ENCODE peak calls at places on chromosomes 2 and 18, in seven cellular contexts. Q is cardiac fibroblast, E is heart left ventricle, A is fibroblast of mammary gland, D is heart right ventricle, I is right lobe of liver, P is adrenal gland. C is an unnamed sample.

GRCh38 chr2:222424729-222425671 is 657 bp downstream of the SGPP2 start:
- DNase-seq in Q (no peak), A (no peak), P (peak), D (no peak), I (peak), E (no peak), C (no peak)

GRCh38 chr2:241454837-241455485 is 53.4 kb downstream of the STK25 start:
- DNase-seq in I (no peak), D (no peak), Q (peak), P (no peak), E (no peak), A (peak), C (no peak)

GRCh38 chr2:26407517-26407916 is 5.8 kb downstream of the DRC1 start:
- DNase-seq in A (no peak), P (no peak), I (no peak), Q (no peak), E (no peak), D (no peak), C (no peak)

GRCh38 chr18:46723856-46724415 is 32.9 kb downstream of the ST8SIA5 start:
- DNase-seq in Q (no peak), A (no peak), P (no peak), I (no peak), D (no peak), E (no peak), C (no peak)

GRCh38 chr18:37665346-37665745 is 99.7 kb upstream of the CELF4 start:
- DNase-seq in I (no peak), A (no peak), D (no peak), E (no peak), P (no peak), Q (no peak), C (no peak)

GRCh38 chr2:2703792-2704191 is 372.7 kb upstream of the MYT1L start:
- DNase-seq in I (no peak), D (no peak), P (no peak), E (no peak), Q (no peak), A (no peak), C (no peak)

GRCh38 chr2:69893684-69894481 is at the start of gene SNRNP27:
- DNase-seq in E (peak), D (peak), I (peak), A (peak), Q (peak), P (peak), C (peak)

GRCh38 chr2:46954951-46955571 is 39.5 kb upstream of the MCFD2 start:
- DNase-seq in E (peak), P (peak), I (peak), Q (peak), A (peak), D (peak), C (peak)

GRCh38 chr2:184137955-184138354 is 460.4 kb upstream of the ZNF804A start:
- DNase-seq in E (no peak), I (no peak), D (no peak), A (no peak), Q (no peak), P (no peak), C (no peak)

GRCh38 chr2:105929506-105929905 is 184.8 kb downstream of the NCK2 start:
- DNase-seq in D (no peak), Q (peak), P (no peak), A (peak), E (no peak), I (no peak), C (no peak)

GRCh38 chr2:45176399-45176798 is 167.1 kb upstream of the SIX2 start:
- DNase-seq in A (peak), Q (no peak), P (no peak), D (no peak), E (no peak), I (no peak), C (no peak)

GRCh38 chr2:228556707-228557106 is 375.2 kb upstream of the SPHKAP start:
- DNase-seq in Q (peak), I (no peak), A (peak), D (no peak), P (peak), E (no peak), C (peak)

GRCh38 chr2:65198737-65199136 is 28.9 kb upstream of the ACTR2 start:
- DNase-seq in P (peak), I (no peak), Q (peak), A (peak), D (peak), E (peak), C (no peak)

GRCh38 chr18:10032331-10032979 is 118.6 kb downstream of the VAPA start:
- DNase-seq in I (peak), D (no peak), A (no peak), Q (no peak), P (peak), E (no peak), C (no peak)

GRCh38 chr2:128286011-128286721 is 32.5 kb downstream of the HS6ST1 start:
- DNase-seq in D (no peak), A (no peak), P (peak), I (peak), E (no peak), Q (no peak), C (no peak)

GRCh38 chr18:60413944-60414547 is 41.5 kb upstream of the MC4R start:
- DNase-seq in I (no peak), A (peak), D (no peak), E (no peak), P (no peak), Q (no peak), C (no peak)

GRCh38 chr18:8603663-8604520 is 5.3 kb upstream of the RAB12 start:
- DNase-seq in A (no peak), D (no peak), Q (no peak), P (no peak), E (no peak), I (no peak), C (no peak)

GRCh38 chr2:120880381-120880780 is 144.7 kb downstream of the GLI2 start:
- DNase-seq in I (no peak), A (no peak), E (no peak), Q (no peak), P (no peak), D (no peak), C (peak)

GRCh38 chr2:44351676-44352075 is 9.6 kb downstream of the PREPL start:
- DNase-seq in Q (peak), E (no peak), D (no peak), A (no peak), I (no peak), P (no peak), C (no peak)

DNA sequence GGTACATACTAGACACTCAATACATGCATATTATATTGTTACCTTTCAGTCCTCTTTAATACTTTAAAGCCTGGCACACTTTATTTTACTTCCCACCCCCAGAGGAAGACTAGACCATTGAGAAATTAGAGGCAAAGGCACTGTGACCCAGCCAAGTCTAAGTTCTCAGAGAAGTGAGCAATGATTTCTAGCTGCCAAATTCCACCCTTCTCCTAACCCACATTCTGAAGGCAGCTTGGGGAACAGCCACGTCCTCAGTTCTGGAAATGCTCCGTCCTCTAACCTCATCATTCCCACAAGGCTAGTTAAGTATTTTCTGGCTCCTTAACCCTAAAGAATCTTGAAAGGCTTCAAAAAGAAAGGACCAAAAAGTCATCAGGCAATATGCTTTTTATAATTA is 86.6 kb downstream of the COL5A2 start:
- DNase-seq in Q (peak), I (no peak), E (peak), D (peak), P (peak), A (peak), C (peak)
- H3K4me3 ChIP-seq in Q (no peak), I (no peak), E (no peak), D (no peak), P (no peak), A (no peak), C (no peak)

DNA sequence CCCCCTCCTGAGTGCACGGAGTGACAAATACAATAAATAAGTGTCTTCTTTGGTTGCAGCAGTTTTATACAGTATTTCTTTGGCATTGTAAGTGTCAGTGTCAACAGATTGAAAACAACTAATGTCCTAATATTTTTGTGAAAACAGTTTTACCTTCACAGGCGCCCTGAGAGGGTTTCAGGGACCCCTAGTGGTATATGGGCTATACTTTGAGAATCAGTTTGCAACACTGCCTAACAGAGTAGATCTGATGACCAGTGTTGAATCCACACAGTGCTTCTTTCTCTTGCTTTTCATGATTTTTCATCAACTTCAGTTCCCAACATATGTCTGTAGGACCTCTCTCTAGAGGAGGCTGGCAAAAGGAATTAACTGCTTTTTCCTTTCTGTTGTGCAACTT is 162.2 kb downstream of the PRPF40A start:
- DNase-seq in A (peak), Q (peak), P (no peak), I (no peak), D (no peak), E (no peak), C (peak)
- TF ChIP-seq CTCF in A (peak), Q (peak), P (no peak), I (no peak), D (no peak), E (no peak), C (peak)

GRCh38 chr18:77124452-77124922 is 8.1 kb downstream of the MBP start:
- DNase-seq in A (no peak), I (no peak), P (no peak), Q (no peak), D (no peak), E (no peak), C (peak)
- H3K4me3 ChIP-seq in A (no peak), I (no peak), P (no peak), Q (no peak), D (no peak), E (no peak), C (no peak)

DNA sequence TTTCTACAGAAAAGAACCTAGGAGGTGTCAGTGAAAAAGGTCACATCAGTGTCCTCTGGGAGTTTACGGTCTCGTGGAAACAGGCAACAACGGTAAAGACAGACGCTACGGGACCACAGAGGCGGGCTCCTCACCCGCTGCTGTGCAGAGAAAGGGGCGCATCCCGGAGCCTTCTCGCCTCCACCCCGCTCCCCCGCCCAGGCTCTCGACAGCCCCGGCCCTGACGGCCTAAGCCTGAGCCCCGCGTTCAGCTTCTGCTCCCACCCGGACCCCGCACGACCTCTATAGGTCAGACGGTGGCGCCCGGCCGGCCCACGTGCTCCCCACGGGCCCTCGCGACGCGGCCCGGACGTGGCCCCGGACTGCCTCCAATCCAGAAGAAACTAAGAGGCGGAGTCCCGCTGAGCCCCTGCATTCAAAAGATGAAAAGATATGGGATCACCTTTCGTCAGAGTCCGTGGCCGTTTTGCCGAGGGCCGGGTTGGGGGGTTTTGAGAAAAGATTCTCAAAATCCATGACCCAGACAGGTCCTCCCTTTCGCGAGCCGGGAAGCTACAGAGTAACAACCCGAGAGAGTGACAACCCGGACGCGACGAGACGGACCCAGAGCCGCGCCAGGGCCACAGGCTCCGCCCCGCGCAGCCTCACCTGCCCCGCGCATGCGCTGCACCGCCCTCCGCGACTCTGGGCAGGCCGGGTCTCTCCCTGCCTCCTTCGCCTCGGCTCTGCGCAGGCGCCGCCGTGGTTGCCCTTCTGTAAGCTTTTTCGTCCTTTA is at the start of gene ZC3H8:
- DNase-seq in A (peak), E (peak), D (peak), I (peak), P (peak), Q (peak), C (peak)
- TF ChIP-seq CTCF in A (no peak), E (peak), D (no peak), I (no peak), P (peak), Q (no peak), C (no peak)

DNA sequence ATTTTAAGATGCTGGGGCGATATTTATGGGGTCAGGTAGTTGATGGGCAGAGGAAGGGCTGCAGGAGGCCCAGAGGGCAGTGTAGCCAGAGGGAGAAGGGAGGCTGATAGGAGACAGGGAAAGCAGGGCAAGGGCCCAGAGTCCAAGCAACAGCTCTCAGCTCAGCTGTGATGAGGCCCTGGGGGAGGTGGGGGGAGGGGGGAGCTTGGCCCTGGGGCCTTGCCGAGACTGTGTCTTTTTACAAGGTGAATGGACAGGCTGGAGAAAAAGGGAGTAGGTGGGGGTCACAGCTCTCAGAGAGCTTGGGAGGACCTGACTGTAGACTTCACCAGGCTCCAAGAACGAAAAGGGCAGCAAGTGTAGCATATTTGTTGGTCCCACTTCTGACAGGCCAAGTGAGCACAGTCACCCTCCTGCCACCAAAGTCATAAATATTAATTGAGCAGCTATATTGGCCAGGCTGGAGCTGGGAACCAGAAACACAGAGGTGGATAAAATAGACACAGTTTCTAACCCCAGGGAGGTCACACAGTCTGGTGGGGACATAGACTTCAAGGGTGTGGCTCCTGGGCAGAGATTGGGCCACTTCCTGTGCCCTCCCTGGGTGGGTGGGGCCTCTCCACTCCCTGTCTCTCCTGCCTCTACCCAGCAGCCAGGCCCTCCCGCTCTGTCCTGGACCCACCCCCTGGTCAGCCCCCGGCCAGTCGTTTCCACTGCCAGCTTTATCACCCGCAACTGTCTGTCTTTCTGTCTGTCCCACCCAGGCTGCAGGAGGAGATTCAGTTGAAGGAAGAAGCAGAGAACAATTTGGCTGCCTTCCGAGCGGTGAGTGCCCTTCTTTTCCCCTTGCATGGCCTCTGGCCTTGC is 1.4 kb downstream of the DES start:
- DNase-seq in I (no peak), D (peak), Q (no peak), A (no peak), E (peak), P (no peak), C (no peak)
- H3K4me3 ChIP-seq in I (no peak), D (peak), Q (no peak), A (no peak), E (peak), P (no peak), C (no peak)

GRCh38 chr18:80241919-80242777 is 5.2 kb downstream of the PARD6G start:
- DNase-seq in D (no peak), A (no peak), I (no peak), Q (no peak), P (no peak), E (no peak), C (no peak)
- TF ChIP-seq CTCF in D (no peak), A (no peak), I (no peak), Q (no peak), P (no peak), E (no peak), C (no peak)

GRCh38 chr2:71208756-71209155 is 18.1 kb downstream of the PAIP2B start:
- DNase-seq in D (no peak), E (no peak), I (no peak), Q (no peak), A (no peak), P (no peak), C (no peak)
- H3K4me3 ChIP-seq in D (no peak), E (no peak), I (no peak), Q (no peak), A (no peak), P (no peak), C (no peak)